ENCODE peak calls at places on chromosomes 4 and X, in ten cellular contexts. J is PC-3; N is RPMI7951; A is neuronal stem cell; B is Peyer's patch; D is brain microvascular endothelial cell; P is activated CD4-positive, alpha-beta T cell treated with anti-CD3 and anti-CD28 coated beads, Interleukin-2, amount 10 ng/mL, durations not matched to agents 7 days and 5 days; W is GF-D8; T is GM13977; V is globus pallidus. M is an unnamed sample.

GRCh38 chr4:26779674-26780073 is 81.0 kb upstream of the STIM2 start:
- DNase-seq in T (no peak), A (no peak), D (no peak), W (no peak), B (no peak), N (peak; percentile 71), V (no peak), P (no peak), J (peak; percentile 79), M (no peak)

GRCh38 chrX:68163446-68163845 is 269.8 kb downstream of the OPHN1 start:
- DNase-seq in B (no peak), J (no peak), V (no peak), P (no peak), A (no peak), W (no peak), N (peak; percentile 5), D (no peak), T (no peak), M (no peak)

GRCh38 chrX:109735241-109735744 is 2.2 kb upstream of the ACSL4 start:
- DNase-seq in A (no peak), V (no peak), T (no peak), B (no peak), W (no peak), P (no peak), D (no peak), J (no peak), N (no peak), M (no peak)

GRCh38 chr4:16192631-16193483 is 33.4 kb downstream of the TAPT1 start:
- DNase-seq in T (no peak), V (no peak), B (no peak), P (no peak), N (no peak), J (no peak), D (no peak), A (no peak), W (no peak), M (no peak)

GRCh38 chrX:35670894-35671293 is 127.2 kb upstream of the MAGEB16 start:
- DNase-seq in B (no peak), V (no peak), A (no peak), T (no peak), N (no peak), D (no peak), J (no peak), P (no peak), W (no peak), M (no peak)

GRCh38 chr4:170750519-170750918 is 660.8 kb upstream of the AADAT start:
- DNase-seq in B (no peak), W (no peak), N (no peak), T (no peak), V (no peak), J (no peak), D (no peak), A (no peak), P (no peak), M (no peak)

GRCh38 chr4:47075241-47075640 is 43.9 kb downstream of the GABRB1 start:
- DNase-seq in W (no peak), D (peak; percentile 47), P (no peak), A (no peak), N (no peak), T (no peak), J (peak; percentile 51), B (no peak), V (no peak), M (no peak)

GRCh38 chrX:48968377-48968776 is 3.3 kb downstream of the KCND1 start:
- DNase-seq in W (no peak), V (no peak), P (no peak), J (no peak), N (no peak), D (no peak), T (no peak), A (no peak), B (no peak), M (no peak)